ENCODE peak calls at places on chromosomes 2 and 18, in four cellular contexts. M is HCT116, G is H1, X is HepG2. S is an unnamed sample.

GRCh38 chr2:73970850-73971471 is 13.7 kb upstream of the TET3 start:
- DNase-seq in X (peak), G (no peak), M (no peak), S (peak)

GRCh38 chr2:190318931-190319556 is 582 bp downstream of the HIBCH start:
- DNase-seq in G (no peak), X (no peak), M (no peak), S (no peak)

GRCh38 chr2:30708491-30709290 is 98.6 kb downstream of the CAPN13 start:
- DNase-seq in M (no peak), X (no peak), G (no peak), S (peak)

GRCh38 chr2:179265082-179265575 is 497 bp upstream of the SESTD1 start:
- DNase-seq in G (no peak), X (no peak), M (no peak), S (no peak)

GRCh38 chr2:169485650-169486138 is 6.4 kb downstream of the BBS5 start:
- DNase-seq in G (no peak), X (peak), M (no peak), S (no peak)

GRCh38 chr2:160741815-160742214 is 248.2 kb upstream of the RBMS1 start:
- DNase-seq in G (no peak), X (no peak), M (no peak), S (no peak)

GRCh38 chr2:200905618-200906296 is 16.6 kb downstream of the NIF3L1 start:
- DNase-seq in G (no peak), M (peak), X (peak), S (peak)

GRCh38 chr2:28507806-28508764 is 12.2 kb downstream of the PLB1 start:
- DNase-seq in M (peak), X (peak), G (no peak), S (peak)

GRCh38 chr2:170847716-170848115 is 31.0 kb downstream of the GAD1 start:
- DNase-seq in G (no peak), M (no peak), X (no peak), S (no peak)

GRCh38 chr2:187541086-187542085 is 12.8 kb downstream of the TFPI start:
- DNase-seq in X (peak), M (peak), G (no peak), S (no peak)

GRCh38 chr2:5520352-5520996 is 171.7 kb upstream of the SOX11 start:
- DNase-seq in X (no peak), M (no peak), G (no peak), S (no peak)

GRCh38 chr18:68796936-68797690 is 767 bp upstream of the CCDC102B start:
- DNase-seq in M (no peak), G (no peak), X (no peak), S (no peak)

GRCh38 chr2:44769349-44770005 is 172.0 kb upstream of the SIX3 start:
- DNase-seq in M (no peak), G (no peak), X (no peak), S (no peak)

GRCh38 chr2:181312515-181312927 is 144.7 kb upstream of the ITGA4 start:
- DNase-seq in M (no peak), G (no peak), X (no peak), S (no peak)

GRCh38 chr2:211014376-211014775 is 458.0 kb downstream of the CPS1 start:
- DNase-seq in G (no peak), X (peak), M (no peak), S (no peak)

GRCh38 chr2:29114514-29114840 is 738 bp upstream of the CLIP4 start:
- DNase-seq in X (no peak), G (no peak), M (no peak), S (no peak)

GRCh38 chr2:85755122-85756027 is 1.6 kb downstream of the ATOH8 start:
- DNase-seq in G (no peak), X (no peak), M (no peak), S (no peak)

GRCh38 chr18:48940854-48941531 is 9.8 kb downstream of the SMAD7 start:
- DNase-seq in G (no peak), X (no peak), M (no peak), S (no peak)

GRCh38 chr18:71321319-71321718 is 1032.5 kb downstream of the SOCS6 start:
- DNase-seq in M (no peak), G (no peak), X (no peak), S (no peak)

GRCh38 chr2:182132605-182133004 is 147.0 kb downstream of the PPP1R1C start:
- DNase-seq in G (no peak), M (no peak), X (no peak), S (no peak)

DNA sequence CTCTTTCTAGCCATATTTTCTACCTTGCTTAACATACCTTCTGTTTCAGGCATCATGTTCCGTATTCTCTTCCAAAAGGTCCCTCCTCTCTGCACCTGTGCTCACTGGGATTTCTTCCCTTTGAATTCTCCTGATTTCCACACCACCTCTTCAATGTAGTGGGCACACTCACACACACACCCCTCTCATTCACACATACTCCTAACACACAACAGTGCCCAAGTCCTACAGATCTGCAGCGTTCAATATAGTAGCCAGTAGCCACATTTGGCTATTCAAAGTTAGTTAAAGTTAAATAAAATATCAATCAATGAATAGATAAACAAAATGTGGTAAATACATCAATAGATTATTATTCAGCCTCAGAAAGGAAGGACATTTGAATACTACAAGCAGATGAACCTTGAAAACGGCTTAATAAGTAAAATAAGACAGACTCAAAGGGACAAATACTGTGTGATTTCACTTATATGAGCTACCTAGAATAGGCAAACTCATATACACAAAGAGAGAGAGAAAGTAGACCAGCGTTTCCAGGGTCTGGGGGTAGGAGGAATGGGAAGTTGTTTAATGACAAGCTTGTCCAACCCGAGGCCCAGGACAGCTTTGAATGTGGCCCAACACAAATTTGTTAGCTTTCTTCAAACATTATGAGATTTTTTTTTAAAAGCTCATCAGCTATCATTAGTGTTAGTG is 34.4 kb downstream of the MYCN start:
- DNase-seq in M (no peak), G (no peak), X (no peak), S (no peak)
- TF ChIP-seq FOSL1 in M (no peak), G (no peak), X (no peak), S (no peak)

DNA sequence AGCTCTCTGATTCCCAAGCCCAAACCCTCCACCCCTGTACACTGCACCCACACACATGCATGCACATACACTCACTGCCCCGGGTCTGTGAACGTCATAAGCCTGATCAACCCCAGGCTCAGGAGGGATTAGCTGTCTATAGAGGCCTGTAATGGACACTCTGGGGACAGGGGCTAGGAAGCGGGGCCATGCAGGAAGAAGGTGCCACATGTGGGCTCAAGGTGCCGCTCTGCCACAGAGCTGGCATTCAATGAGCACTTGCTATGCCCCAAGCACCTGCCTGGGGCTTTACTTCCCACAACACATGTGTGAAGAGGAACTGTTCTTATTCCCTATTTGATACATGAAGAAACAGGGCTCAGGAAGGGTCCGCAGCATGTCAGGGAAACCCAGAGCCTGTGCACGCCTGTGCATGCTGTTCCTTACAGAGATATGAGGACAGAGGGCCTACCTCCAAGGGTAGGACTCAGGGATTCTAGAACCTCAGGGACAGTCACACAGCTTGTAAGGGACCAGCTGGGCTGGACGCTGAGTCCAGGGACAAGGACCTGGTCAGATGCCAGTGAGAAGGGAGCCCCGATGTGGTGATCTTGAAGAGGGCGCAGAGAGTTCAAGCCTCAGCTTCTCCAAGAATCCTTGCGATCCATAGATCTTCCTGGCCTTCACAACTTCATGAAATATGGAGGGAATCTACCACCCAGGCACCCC is 5.0 kb downstream of the BIN1 start:
- DNase-seq in G (no peak), M (no peak), X (no peak), S (no peak)
- H3K27ac ChIP-seq in G (no peak), M (no peak), X (no peak), S (no peak)

GRCh38 chr2:119871725-119872124 is 112.0 kb downstream of the PTPN4 start:
- DNase-seq in M (no peak), X (no peak), G (no peak), S (no peak)
- TF ChIP-seq FOSL1 in M (no peak), X (no peak), G (no peak), S (no peak)

DNA sequence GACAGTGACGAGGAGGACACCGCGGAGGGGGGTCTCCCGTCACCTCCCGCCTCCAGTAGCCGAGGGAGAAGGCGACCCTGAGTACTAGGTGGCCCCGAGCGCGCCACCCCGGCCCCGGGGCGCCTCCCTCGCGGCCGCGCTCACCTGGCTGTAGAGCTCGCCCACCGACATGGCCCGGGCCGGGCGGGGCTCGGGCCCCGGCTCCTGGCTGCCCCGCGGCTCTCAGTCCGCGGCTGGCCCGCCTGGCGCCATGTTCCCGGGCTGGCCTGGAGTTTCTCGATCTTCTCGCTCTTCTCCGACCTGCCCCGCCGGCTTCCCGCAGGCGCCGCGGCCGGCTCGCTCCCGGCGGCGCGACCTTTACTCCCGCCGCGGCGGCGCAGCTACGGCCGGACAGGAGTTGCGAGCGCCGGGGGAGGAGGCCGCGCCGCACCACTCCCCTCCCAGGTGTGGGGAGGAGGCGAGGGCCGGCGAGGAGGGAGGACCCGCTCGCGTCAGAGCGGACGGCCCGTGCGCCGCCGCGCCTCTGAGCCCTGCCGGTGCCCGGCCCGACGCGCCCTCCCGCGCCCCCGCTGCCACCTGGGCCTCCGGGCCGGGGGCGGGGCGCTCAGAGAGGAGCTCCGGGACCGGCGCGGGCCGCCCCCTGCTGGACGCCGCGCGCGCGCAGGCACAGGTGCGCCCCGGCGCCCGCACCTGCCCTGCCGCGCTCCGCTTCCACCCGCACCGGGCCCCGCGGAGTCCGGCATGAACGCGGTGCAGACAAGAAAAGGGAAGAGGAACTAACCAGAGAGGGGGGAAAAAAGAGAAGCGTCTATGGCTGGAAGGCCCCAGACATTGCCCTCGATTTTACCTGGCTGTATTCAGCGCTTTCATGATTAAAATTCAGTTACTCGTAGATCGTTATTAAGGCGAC is at the start of gene MYO5B:
- DNase-seq in G (no peak), M (peak), X (peak), S (peak)
- H3K27ac ChIP-seq in G (no peak), M (peak), X (peak), S (no peak)

DNA sequence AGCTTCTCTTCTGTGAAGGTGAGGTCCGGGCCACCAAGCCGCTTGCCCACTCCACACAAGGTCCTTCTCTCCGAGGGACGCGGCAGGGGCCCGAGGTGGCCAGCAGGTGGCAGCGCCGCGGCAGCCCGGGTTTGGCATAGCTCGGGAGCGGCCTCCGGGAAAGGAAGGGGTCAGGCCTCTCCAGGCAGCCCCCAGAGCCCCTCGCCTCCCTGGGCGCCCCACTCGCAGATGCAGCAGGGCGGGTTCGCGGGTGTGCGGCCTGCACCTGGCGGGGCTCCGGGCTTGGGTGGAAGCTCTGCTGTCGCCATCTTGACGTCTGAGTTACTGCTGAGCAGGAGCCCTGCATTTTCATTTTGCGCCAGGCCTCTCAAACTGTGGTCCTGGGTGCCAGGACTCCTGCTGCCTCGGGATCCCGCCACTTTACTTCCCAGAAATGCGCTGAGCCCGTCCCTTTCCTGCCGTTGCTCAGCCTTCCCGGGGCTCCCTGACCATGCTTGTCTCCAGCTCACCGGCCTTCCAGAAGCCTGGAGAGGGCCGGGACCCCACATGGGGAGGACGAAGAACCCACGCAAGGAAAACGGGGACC is 18.6 kb upstream of the NCL start:
- DNase-seq in M (no peak), X (peak), G (no peak), S (peak)
- TF ChIP-seq FOSL1 in M (no peak), X (no peak), G (no peak), S (no peak)

DNA sequence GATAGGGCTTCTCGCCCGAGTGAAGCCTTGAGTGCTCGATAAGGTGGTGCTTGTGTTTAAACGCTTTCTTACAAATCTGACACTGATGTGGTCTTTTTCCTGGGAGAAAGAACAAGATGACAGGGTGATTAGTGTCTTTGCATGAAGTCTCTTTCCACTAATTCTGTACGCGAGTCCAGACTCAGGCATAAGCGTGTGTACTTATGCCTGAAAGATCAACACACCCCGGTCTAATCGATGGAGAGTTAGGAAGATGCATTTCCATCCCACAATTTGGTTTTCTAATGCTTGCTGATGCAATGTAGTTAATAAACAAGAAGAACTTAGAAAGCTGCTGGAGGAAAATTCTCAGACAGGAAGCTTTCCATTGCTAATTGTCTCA is 130.0 kb downstream of the ZEB2 start:
- DNase-seq in G (no peak), M (no peak), X (no peak), S (no peak)
- H3K27ac ChIP-seq in G (no peak), M (no peak), X (no peak), S (no peak)

DNA sequence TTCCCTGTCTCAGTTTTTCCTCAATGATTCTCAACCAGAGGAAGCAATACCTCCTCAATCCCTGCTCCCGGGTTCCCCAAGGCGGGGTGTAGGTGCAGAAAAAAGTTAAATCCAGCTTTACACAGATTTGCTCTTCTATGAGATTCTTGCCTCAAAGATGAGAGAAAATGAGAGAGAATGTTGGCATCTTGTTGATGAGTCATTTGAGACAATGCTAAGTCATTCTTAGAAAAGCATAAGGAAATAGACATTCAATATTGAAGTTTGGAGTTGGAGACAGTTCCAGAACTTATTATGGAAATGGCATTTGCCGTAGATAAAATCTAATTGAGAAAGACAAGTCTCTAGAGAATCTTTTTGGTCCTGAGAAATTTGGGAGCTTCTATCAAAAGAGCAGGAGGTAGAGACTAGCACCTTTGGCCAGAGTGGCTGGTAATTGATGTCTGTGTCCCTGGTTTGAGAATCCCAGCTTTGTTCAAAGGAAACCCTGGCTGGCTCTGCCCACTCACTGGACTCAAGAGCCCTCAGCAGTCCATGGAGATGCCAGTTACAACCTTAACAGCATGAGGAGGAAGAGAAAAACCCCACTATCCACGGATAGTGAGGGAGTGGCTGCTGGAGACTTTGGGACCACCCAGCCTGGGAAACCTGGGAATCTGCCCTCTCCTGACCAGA is 181.2 kb downstream of the FAM124B start:
- DNase-seq in M (no peak), X (no peak), G (no peak), S (no peak)
- TF ChIP-seq FOSL1 in M (peak), X (no peak), G (no peak), S (no peak)

DNA sequence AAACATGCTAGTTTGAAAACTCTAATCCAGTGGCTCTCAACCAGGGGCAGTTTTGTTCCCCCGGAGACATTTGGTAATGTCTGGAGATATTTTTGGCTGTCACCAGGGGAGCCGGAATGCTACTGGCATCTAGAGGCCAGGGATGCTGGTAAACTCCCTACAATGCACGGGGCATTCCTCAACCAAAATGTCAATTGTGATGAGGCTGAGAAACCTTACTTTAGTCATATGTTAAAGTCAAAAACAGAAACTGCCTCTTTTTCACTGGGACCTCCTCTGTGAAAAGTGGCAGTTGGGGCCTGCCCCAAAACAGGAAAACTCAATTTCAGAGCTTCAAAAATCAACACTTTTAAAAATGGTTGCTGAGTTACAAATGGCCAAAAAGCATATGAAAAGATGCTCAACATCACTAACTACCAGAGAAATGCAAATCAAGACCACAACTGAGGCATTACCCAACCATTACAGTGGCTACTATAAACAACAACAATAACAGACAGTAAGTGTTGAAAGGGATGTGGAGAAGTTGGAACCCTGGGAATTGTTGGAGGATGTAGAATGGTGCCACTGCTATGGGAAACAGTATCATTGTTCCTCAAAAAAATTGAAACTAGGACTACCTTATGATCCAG is 173.1 kb upstream of the SPRED2 start:
- DNase-seq in G (no peak), M (no peak), X (no peak), S (no peak)
- H3K27ac ChIP-seq in G (no peak), M (no peak), X (no peak), S (no peak)

GRCh38 chr2:17910971-17911370 is 32.5 kb downstream of the KCNS3 start:
- DNase-seq in G (no peak), M (no peak), X (no peak), S (no peak)
- TF ChIP-seq FOSL1 in G (no peak), M (no peak), X (no peak), S (no peak)